ENCODE peak calls at places on chromosomes 6 and 20, in eight cellular contexts. One of them, this sample, is unnamed.

GRCh38 chr6:154041001-154041400 is 2.0 kb downstream of the OPRM1 start:
- DNase-seq in CD8-positive, alpha-beta memory T cell: no peak
- DNase-seq in hepatocyte: no peak
- DNase-seq in GM23338: no peak
- DNase-seq in esophagus muscularis mucosa: no peak
- DNase-seq in lower lobe of right lung: no peak
- DNase-seq in small intestine: no peak
- DNase-seq in brain microvascular endothelial cell: no peak
- DNase-seq in this sample: no peak

GRCh38 chr20:50385733-50386640 is 124.2 kb upstream of the PTPN1 start:
- DNase-seq in hepatocyte: no peak
- DNase-seq in lower lobe of right lung: no peak
- DNase-seq in esophagus muscularis mucosa: no peak
- DNase-seq in CD8-positive, alpha-beta memory T cell: peak; percentile 55
- DNase-seq in GM23338: no peak
- DNase-seq in small intestine: no peak
- DNase-seq in brain microvascular endothelial cell: no peak
- DNase-seq in this sample: peak; percentile 71

GRCh38 chr6:133062077-133062476 is 179.1 kb upstream of the EYA4 start:
- DNase-seq in hepatocyte: no peak
- DNase-seq in GM23338: no peak
- DNase-seq in small intestine: no peak
- DNase-seq in CD8-positive, alpha-beta memory T cell: no peak
- DNase-seq in lower lobe of right lung: no peak
- DNase-seq in brain microvascular endothelial cell: peak; percentile 56
- DNase-seq in esophagus muscularis mucosa: no peak
- DNase-seq in this sample: no peak

GRCh38 chr20:15814903-15815302 is 758.3 kb downstream of the KIF16B start:
- DNase-seq in lower lobe of right lung: no peak
- DNase-seq in GM23338: no peak
- DNase-seq in esophagus muscularis mucosa: no peak
- DNase-seq in small intestine: no peak
- DNase-seq in brain microvascular endothelial cell: peak; percentile 31
- DNase-seq in CD8-positive, alpha-beta memory T cell: no peak
- DNase-seq in hepatocyte: peak; percentile 4
- DNase-seq in this sample: no peak

GRCh38 chr20:21527908-21528307 is 14.0 kb upstream of the NKX2-2 start:
- DNase-seq in lower lobe of right lung: no peak
- DNase-seq in small intestine: no peak
- DNase-seq in brain microvascular endothelial cell: no peak
- DNase-seq in esophagus muscularis mucosa: no peak
- DNase-seq in CD8-positive, alpha-beta memory T cell: no peak
- DNase-seq in hepatocyte: no peak
- DNase-seq in GM23338: no peak
- DNase-seq in this sample: no peak

GRCh38 chr20:62995898-62996595 is 10.7 kb downstream of the BHLHE23 start:
- DNase-seq in small intestine: no peak
- DNase-seq in GM23338: no peak
- DNase-seq in brain microvascular endothelial cell: no peak
- DNase-seq in esophagus muscularis mucosa: no peak
- DNase-seq in CD8-positive, alpha-beta memory T cell: no peak
- DNase-seq in lower lobe of right lung: no peak
- DNase-seq in hepatocyte: no peak
- DNase-seq in this sample: no peak

GRCh38 chr6:16683524-16684194 is 77.6 kb downstream of the ATXN1 start:
- DNase-seq in hepatocyte: no peak
- DNase-seq in lower lobe of right lung: no peak
- DNase-seq in small intestine: peak; percentile 63
- DNase-seq in esophagus muscularis mucosa: no peak
- DNase-seq in brain microvascular endothelial cell: peak; percentile 69
- DNase-seq in CD8-positive, alpha-beta memory T cell: no peak
- DNase-seq in GM23338: no peak
- DNase-seq in this sample: peak; percentile 63

GRCh38 chr6:255418-256090 is 36.7 kb upstream of the DUSP22 start:
- DNase-seq in brain microvascular endothelial cell: no peak
- DNase-seq in CD8-positive, alpha-beta memory T cell: no peak
- DNase-seq in hepatocyte: no peak
- DNase-seq in esophagus muscularis mucosa: no peak
- DNase-seq in GM23338: no peak
- DNase-seq in lower lobe of right lung: no peak
- DNase-seq in small intestine: no peak
- DNase-seq in this sample: no peak

GRCh38 chr20:63968928-63969760 is 586 bp downstream of the ZNF512B start:
- DNase-seq in lower lobe of right lung: no peak
- DNase-seq in esophagus muscularis mucosa: no peak
- DNase-seq in GM23338: peak; percentile 59
- DNase-seq in brain microvascular endothelial cell: no peak
- DNase-seq in small intestine: peak; percentile 28
- DNase-seq in CD8-positive, alpha-beta memory T cell: peak; percentile 30
- DNase-seq in hepatocyte: no peak
- DNase-seq in this sample: peak; percentile 81

GRCh38 chr20:22374066-22374465 is 210.3 kb downstream of the FOXA2 start:
- DNase-seq in GM23338: no peak
- DNase-seq in CD8-positive, alpha-beta memory T cell: no peak
- DNase-seq in esophagus muscularis mucosa: no peak
- DNase-seq in lower lobe of right lung: no peak
- DNase-seq in hepatocyte: no peak
- DNase-seq in brain microvascular endothelial cell: no peak
- DNase-seq in small intestine: no peak
- DNase-seq in this sample: no peak

DNA sequence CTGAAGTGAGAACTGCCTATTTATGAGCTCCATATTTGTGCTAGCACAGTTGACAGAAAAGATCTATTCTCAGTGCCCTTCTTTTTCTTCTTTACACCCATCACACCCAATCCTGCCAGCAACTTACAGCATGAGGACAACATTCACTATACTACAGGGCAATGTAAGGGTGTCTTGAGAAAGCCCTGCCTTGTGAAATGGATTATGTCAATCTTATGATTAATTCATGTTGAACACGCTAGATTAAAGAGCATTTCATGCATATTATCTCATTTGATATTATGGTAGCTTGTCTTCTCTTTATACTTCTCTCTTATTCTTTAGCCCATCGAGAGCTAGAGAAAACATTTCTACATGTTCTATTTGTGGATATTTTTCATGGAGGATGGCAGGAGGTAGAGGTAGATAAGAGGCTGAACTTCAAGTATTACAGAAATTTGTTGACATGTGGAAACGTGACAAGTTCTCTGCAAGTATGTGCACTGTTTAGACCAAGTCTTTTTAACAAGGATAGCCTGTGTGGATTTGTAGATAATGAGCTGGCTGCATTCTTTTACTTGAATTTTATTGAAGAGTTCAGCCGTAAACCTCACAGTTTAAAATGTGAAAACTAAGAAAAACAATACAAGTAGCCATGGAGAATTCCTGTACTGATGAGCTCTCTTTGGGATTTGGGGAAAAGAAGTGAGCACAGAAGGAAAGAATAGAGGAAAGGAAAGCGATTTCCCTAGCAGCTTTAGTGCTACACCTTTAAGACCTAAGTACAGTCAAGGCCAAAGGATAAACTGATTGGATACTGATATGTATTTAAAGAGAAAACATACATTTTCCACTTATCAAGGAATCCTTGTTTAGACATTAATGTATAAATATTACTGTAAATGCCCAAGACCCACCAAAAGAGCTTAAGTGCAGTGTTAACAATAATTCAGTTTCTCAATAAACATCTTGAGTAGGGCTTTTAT is 212.1 kb downstream of the ARHGAP18 start:
- DNase-seq in esophagus muscularis mucosa: no peak
- DNase-seq in brain microvascular endothelial cell: no peak
- DNase-seq in CD8-positive, alpha-beta memory T cell: no peak
- DNase-seq in lower lobe of right lung: no peak
- DNase-seq in hepatocyte: no peak
- DNase-seq in GM23338: no peak
- DNase-seq in small intestine: peak; percentile 54
- DNase-seq in this sample: no peak
- H3K4me3 ChIP-seq in esophagus muscularis mucosa: no peak overlapping the region
- H3K4me3 ChIP-seq in brain microvascular endothelial cell: no peak overlapping the region
- H3K4me3 ChIP-seq in CD8-positive, alpha-beta memory T cell: no peak overlapping the region
- H3K4me3 ChIP-seq in lower lobe of right lung: no peak overlapping the region
- H3K4me3 ChIP-seq in hepatocyte: no peak overlapping the region
- H3K4me3 ChIP-seq in GM23338: no peak overlapping the region
- H3K4me3 ChIP-seq in small intestine: no peak overlapping the region
- H3K4me3 ChIP-seq in this sample: no peak overlapping the region

DNA sequence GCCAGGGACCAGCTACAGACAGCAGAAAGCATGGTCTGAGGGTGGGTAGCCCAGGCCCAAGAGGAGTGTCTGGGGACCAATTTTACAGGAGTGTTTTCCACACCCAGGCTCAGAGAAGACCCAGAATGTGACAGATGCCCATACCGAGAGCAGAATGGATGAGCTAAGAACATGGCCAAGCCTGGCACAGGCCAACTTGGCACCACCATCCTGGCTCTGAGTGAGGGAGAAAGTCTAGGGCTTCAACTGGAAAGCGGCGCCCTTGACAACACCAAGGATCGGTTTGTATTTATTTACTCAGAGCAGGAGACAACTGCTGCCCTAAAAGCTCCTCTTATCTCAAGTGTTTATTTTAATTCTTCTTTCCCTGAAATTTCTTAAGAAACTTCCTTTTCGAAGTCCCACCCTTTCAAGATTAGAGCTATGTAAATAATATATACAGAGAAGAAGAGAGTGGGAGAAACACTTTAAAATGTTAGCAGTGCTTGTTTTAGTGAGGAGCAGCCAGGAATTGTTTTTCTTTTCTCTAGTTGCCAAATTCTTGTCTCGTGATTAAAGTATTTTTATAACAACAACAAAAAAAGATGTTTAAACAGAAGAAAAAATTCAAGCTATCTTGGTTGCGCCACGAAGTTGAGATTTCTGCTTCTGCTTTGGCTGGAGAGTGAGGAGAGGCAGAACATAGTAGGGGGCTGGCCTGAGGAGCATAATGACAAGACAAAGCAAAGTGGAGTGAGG is 16.2 kb downstream of the TNXB start:
- DNase-seq in brain microvascular endothelial cell: no peak
- DNase-seq in hepatocyte: peak; percentile 51
- DNase-seq in CD8-positive, alpha-beta memory T cell: no peak
- DNase-seq in esophagus muscularis mucosa: no peak
- DNase-seq in lower lobe of right lung: no peak
- DNase-seq in GM23338: no peak
- DNase-seq in small intestine: no peak
- DNase-seq in this sample: peak; percentile 80
- H3K27me3 ChIP-seq in brain microvascular endothelial cell: peaks cover 71% of the 10 kb centered on the region
- H3K27me3 ChIP-seq in hepatocyte: no peaks in the 10 kb centered on the region
- H3K27me3 ChIP-seq in CD8-positive, alpha-beta memory T cell: peaks cover 23% of the 10 kb centered on the region
- H3K27me3 ChIP-seq in esophagus muscularis mucosa: no peaks in the 10 kb centered on the region
- H3K27me3 ChIP-seq in lower lobe of right lung: peaks cover 26% of the 10 kb centered on the region
- H3K27me3 ChIP-seq in GM23338: peaks cover 29% of the 10 kb centered on the region
- H3K27me3 ChIP-seq in small intestine: peaks cover 9% of the 10 kb centered on the region
- H3K27me3 ChIP-seq in this sample: no peaks in the 10 kb centered on the region

GRCh38 chr6:11218827-11219826 is 13.3 kb downstream of the NEDD9 start:
- DNase-seq in hepatocyte: no peak
- DNase-seq in brain microvascular endothelial cell: no peak
- DNase-seq in lower lobe of right lung: peak; percentile 58
- DNase-seq in small intestine: peak; percentile 52
- DNase-seq in esophagus muscularis mucosa: no peak
- DNase-seq in CD8-positive, alpha-beta memory T cell: no peak
- DNase-seq in GM23338: no peak
- DNase-seq in this sample: no peak

GRCh38 chr6:11224252-11224965 is 8.1 kb downstream of the NEDD9 start:
- DNase-seq in brain microvascular endothelial cell: peak; percentile 65
- DNase-seq in GM23338: no peak
- DNase-seq in small intestine: peak; percentile 52
- DNase-seq in hepatocyte: no peak
- DNase-seq in CD8-positive, alpha-beta memory T cell: peak; percentile 21
- DNase-seq in esophagus muscularis mucosa: no peak
- DNase-seq in lower lobe of right lung: no peak
- DNase-seq in this sample: no peak

GRCh38 chr6:11222385-11223277 is 9.8 kb downstream of the NEDD9 start:
- DNase-seq in GM23338: no peak
- DNase-seq in CD8-positive, alpha-beta memory T cell: no peak
- DNase-seq in brain microvascular endothelial cell: no peak
- DNase-seq in esophagus muscularis mucosa: no peak
- DNase-seq in lower lobe of right lung: no peak
- DNase-seq in small intestine: no peak
- DNase-seq in hepatocyte: no peak
- DNase-seq in this sample: no peak

GRCh38 chr6:11223296-11223695 is 9.2 kb downstream of the NEDD9 start:
- DNase-seq in lower lobe of right lung: no peak
- DNase-seq in CD8-positive, alpha-beta memory T cell: no peak
- DNase-seq in GM23338: no peak
- DNase-seq in esophagus muscularis mucosa: no peak
- DNase-seq in hepatocyte: no peak
- DNase-seq in small intestine: no peak
- DNase-seq in brain microvascular endothelial cell: no peak
- DNase-seq in this sample: no peak

GRCh38 chr6:11221623-11222384 is 10.7 kb downstream of the NEDD9 start:
- DNase-seq in esophagus muscularis mucosa: no peak
- DNase-seq in CD8-positive, alpha-beta memory T cell: no peak
- DNase-seq in brain microvascular endothelial cell: no peak
- DNase-seq in GM23338: no peak
- DNase-seq in lower lobe of right lung: no peak
- DNase-seq in hepatocyte: no peak
- DNase-seq in small intestine: no peak
- DNase-seq in this sample: no peak
- H3K4me3 ChIP-seq in esophagus muscularis mucosa: no peak overlapping the region
- H3K4me3 ChIP-seq in CD8-positive, alpha-beta memory T cell: no peak overlapping the region
- H3K4me3 ChIP-seq in brain microvascular endothelial cell: no peak overlapping the region
- H3K4me3 ChIP-seq in GM23338: no peak overlapping the region
- H3K4me3 ChIP-seq in lower lobe of right lung: no peak overlapping the region
- H3K4me3 ChIP-seq in hepatocyte: no peak overlapping the region
- H3K4me3 ChIP-seq in small intestine: no peak overlapping the region
- H3K4me3 ChIP-seq in this sample: no peak overlapping the region

DNA sequence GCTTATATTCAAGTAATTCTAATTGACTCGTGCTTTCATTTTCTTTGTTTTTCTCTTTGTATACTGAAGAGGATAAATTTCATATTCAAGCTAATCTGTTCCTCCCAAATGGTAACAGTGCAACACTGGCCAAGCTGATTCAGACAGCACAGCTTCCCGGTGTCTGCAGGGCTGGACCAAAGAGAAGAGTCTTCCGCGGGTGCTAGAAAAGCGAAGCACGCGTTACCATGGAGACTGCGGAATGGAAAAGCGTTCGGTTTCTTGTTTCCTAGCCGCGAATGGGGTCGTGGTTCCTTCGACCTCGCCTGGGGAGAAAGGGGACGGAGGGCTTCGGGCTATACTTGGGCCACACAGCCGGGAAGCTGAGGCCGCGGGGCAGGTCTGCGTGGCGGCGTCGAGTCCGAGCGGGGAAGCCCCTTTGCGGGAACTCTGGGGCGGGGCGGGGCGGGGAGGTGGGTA is 6.2 kb upstream of the ZNF311 start:
- DNase-seq in GM23338: peak; percentile 95
- DNase-seq in lower lobe of right lung: no peak
- DNase-seq in hepatocyte: peak; percentile 68
- DNase-seq in CD8-positive, alpha-beta memory T cell: peak; percentile 9
- DNase-seq in brain microvascular endothelial cell: peak; percentile 71
- DNase-seq in small intestine: peak; percentile 11
- DNase-seq in esophagus muscularis mucosa: no peak
- DNase-seq in this sample: peak; percentile 79
- H3K27me3 ChIP-seq in GM23338: peaks cover 54% of the 10 kb centered on the region
- H3K27me3 ChIP-seq in lower lobe of right lung: peaks cover 38% of the 10 kb centered on the region
- H3K27me3 ChIP-seq in hepatocyte: peaks cover 10% of the 10 kb centered on the region
- H3K27me3 ChIP-seq in CD8-positive, alpha-beta memory T cell: no peaks in the 10 kb centered on the region
- H3K27me3 ChIP-seq in brain microvascular endothelial cell: no peaks in the 10 kb centered on the region
- H3K27me3 ChIP-seq in small intestine: peaks cover 2% of the 10 kb centered on the region
- H3K27me3 ChIP-seq in esophagus muscularis mucosa: no peaks in the 10 kb centered on the region
- H3K27me3 ChIP-seq in this sample: no peaks in the 10 kb centered on the region

GRCh38 chr20:8627386-8628030 is 441.4 kb upstream of the PLCB4 start:
- DNase-seq in brain microvascular endothelial cell: no peak
- DNase-seq in hepatocyte: no peak
- DNase-seq in esophagus muscularis mucosa: no peak
- DNase-seq in CD8-positive, alpha-beta memory T cell: no peak
- DNase-seq in lower lobe of right lung: no peak
- DNase-seq in GM23338: no peak
- DNase-seq in small intestine: no peak
- DNase-seq in this sample: no peak
- H3K4me3 ChIP-seq in brain microvascular endothelial cell: peak overlapping the region; percentile 22
- H3K4me3 ChIP-seq in hepatocyte: no peak overlapping the region
- H3K4me3 ChIP-seq in esophagus muscularis mucosa: peak overlapping the region; percentile 29
- H3K4me3 ChIP-seq in CD8-positive, alpha-beta memory T cell: no peak overlapping the region
- H3K4me3 ChIP-seq in lower lobe of right lung: peak overlapping the region; percentile 4
- H3K4me3 ChIP-seq in GM23338: no peak overlapping the region
- H3K4me3 ChIP-seq in small intestine: no peak overlapping the region
- H3K4me3 ChIP-seq in this sample: no peak overlapping the region

GRCh38 chr20:44807684-44808056 is 2.7 kb downstream of the RIMS4 start:
- DNase-seq in small intestine: no peak
- DNase-seq in esophagus muscularis mucosa: no peak
- DNase-seq in lower lobe of right lung: no peak
- DNase-seq in brain microvascular endothelial cell: no peak
- DNase-seq in GM23338: no peak
- DNase-seq in CD8-positive, alpha-beta memory T cell: no peak
- DNase-seq in hepatocyte: no peak
- DNase-seq in this sample: no peak
- H3K27me3 ChIP-seq in small intestine: peaks cover 6% of the 10 kb centered on the region
- H3K27me3 ChIP-seq in esophagus muscularis mucosa: peaks cover 3% of the 10 kb centered on the region
- H3K27me3 ChIP-seq in lower lobe of right lung: peaks cover 62% of the 10 kb centered on the region
- H3K27me3 ChIP-seq in brain microvascular endothelial cell: peaks cover 50% of the 10 kb centered on the region
- H3K27me3 ChIP-seq in GM23338: peaks cover 42% of the 10 kb centered on the region
- H3K27me3 ChIP-seq in CD8-positive, alpha-beta memory T cell: peaks cover 37% of the 10 kb centered on the region
- H3K27me3 ChIP-seq in hepatocyte: peaks cover 54% of the 10 kb centered on the region
- H3K27me3 ChIP-seq in this sample: no peaks in the 10 kb centered on the region

This sample was measured in aorta.